ENCODE peak calls at places on chromosomes 16 and 17, in ten cellular contexts. Q is ascending aorta; X is colonic mucosa; M is adrenal gland; E is neural progenitor cell; L is mammary epithelial cell; N is suprapubic skin; Z is CD8-positive, alpha-beta T cell; O is prostate gland; F is IMR-90. B is an unnamed sample.

GRCh38 chr17:8412089-8412488 is 14.5 kb upstream of the RNF222 start:
- DNase-seq in Q (no peak), X (no peak), M (no peak), E (no peak), L (no peak), N (no peak), Z (no peak), O (no peak), F (no peak), B (no peak)

GRCh38 chr17:43673516-43674323 is 12.0 kb upstream of the MEOX1 start:
- DNase-seq in Q (no peak), X (peak; percentile 81), M (peak; percentile 83), E (peak; percentile 70), L (peak; percentile 50), N (peak; percentile 84), Z (peak; percentile 79), O (peak; percentile 61), F (peak; percentile 60), B (peak; percentile 47)

GRCh38 chr16:59046335-59046734 is 312.2 kb upstream of the GOT2 start:
- DNase-seq in Q (no peak), X (no peak), M (no peak), E (no peak), L (no peak), N (no peak), Z (no peak), O (no peak), F (peak; percentile 69), B (no peak)

GRCh38 chr17:77474292-77474988 is 333.7 kb downstream of the SEC14L1 start:
- DNase-seq in Q (no peak), X (no peak), M (peak; percentile 46), E (no peak), L (no peak), N (no peak), Z (no peak), O (no peak), F (peak; percentile 41), B (no peak)

GRCh38 chr17:8029121-8029520 is 9.7 kb upstream of the ALOX15B start:
- DNase-seq in Q (no peak), X (no peak), M (no peak), E (no peak), L (peak; percentile 95), N (no peak), Z (no peak), O (no peak), F (peak; percentile 20), B (peak; percentile 65)

GRCh38 chr17:75908201-75908600 is 3.5 kb upstream of the MRPL38 start:
- DNase-seq in Q (no peak), X (no peak), M (no peak), E (no peak), L (no peak), N (no peak), Z (no peak), O (no peak), F (no peak), B (no peak)

GRCh38 chr16:8374586-8374985 is 215.7 kb downstream of the TMEM114 start:
- DNase-seq in Q (no peak), X (no peak), M (no peak), E (no peak), L (no peak), N (no peak), Z (no peak), O (no peak), F (no peak), B (no peak)

GRCh38 chr17:82690786-82691489 is 7.6 kb downstream of the RAB40B start:
- DNase-seq in Q (no peak), X (no peak), M (no peak), E (peak; percentile 34), L (no peak), N (no peak), Z (no peak), O (no peak), F (no peak), B (no peak)

GRCh38 chr17:60305141-60305540 is 86.8 kb downstream of the USP32 start:
- DNase-seq in Q (no peak), X (peak; percentile 20), M (peak; percentile 13), E (no peak), L (peak; percentile 55), N (no peak), Z (no peak), O (no peak), F (no peak), B (no peak)

GRCh38 chr17:36755586-36755985 is 154.2 kb downstream of the MRM1 start:
- DNase-seq in Q (no peak), X (peak; percentile 74), M (peak; percentile 21), E (peak; percentile 70), L (peak; percentile 18), N (no peak), Z (peak; percentile 25), O (peak; percentile 13), F (no peak), B (no peak)

GRCh38 chr16:88778541-88779065 is 6.4 kb downstream of the PIEZO1 start:
- DNase-seq in Q (no peak), X (no peak), M (no peak), E (no peak), L (no peak), N (no peak), Z (no peak), O (no peak), F (no peak), B (no peak)

DNA sequence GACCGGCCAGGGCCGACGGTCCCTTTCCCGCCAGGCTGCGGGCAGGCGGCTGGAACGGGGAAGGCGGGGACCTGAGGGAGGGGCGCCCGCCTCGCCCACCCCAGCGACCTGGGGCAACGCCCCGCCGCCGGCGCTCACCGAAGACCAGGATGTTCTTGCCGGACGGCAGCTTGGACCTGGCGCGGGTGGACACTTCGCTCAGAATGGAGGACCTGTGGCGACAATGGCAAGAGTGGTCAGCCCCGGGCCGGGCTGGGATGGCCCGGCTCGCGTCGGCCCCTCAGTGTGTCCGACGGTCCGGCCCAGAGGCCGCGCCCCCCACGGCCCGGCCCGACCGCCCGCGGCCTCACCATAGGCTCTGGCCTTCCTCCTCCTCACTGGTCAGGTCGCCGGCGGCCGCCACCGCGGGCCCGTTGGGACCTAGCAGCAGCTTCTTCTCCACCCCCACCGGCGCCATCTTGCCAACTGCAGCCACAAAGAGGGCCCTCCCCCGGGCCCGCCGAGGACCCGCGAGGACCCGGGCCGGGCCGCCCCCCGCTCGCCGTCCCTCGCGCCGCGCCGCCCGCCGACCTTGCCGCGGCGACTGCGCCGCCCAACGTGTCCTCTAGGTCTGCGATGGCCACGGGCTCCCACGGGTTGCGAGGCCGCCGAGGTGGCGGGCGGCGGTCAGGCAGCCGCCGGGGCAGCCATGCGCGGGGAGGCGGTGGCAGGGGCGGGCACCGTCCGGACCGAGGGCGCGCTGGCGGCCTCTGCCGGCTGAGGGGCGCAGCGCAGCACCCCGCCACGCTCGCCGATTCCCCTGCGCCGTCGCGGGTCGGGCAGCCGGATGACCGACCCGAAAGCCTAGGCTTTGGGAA is at the start of gene DYNC1LI2:
- DNase-seq in Q (no peak), X (peak; percentile 78), M (peak; percentile 77), E (peak; percentile 91), L (peak; percentile 58), N (peak; percentile 90), Z (peak; percentile 78), O (peak; percentile 58), F (peak; percentile 58), B (no peak)
- TF ChIP-seq CTCF in Q (peak; percentile 65), X (peak; percentile 75), M (peak; percentile 95), E (peak; percentile 73), L (peak; percentile 62), N (peak; percentile 88), Z (peak; percentile 76), O (peak; percentile 97), F (peak; percentile 90), B (peak; percentile 94)

GRCh38 chr17:74336307-74336706 is 10.3 kb downstream of the KIF19 start:
- DNase-seq in Q (no peak), X (no peak), M (no peak), E (no peak), L (no peak), N (no peak), Z (no peak), O (no peak), F (no peak), B (no peak)
- H3K27ac ChIP-seq in Q (no peak overlapping the region), X (no peak overlapping the region), M (no peak overlapping the region), E (no peak overlapping the region), L (no peak overlapping the region), N (no peak overlapping the region), Z (no peak overlapping the region), O (no peak overlapping the region), F (no peak overlapping the region), B (no peak overlapping the region)

DNA sequence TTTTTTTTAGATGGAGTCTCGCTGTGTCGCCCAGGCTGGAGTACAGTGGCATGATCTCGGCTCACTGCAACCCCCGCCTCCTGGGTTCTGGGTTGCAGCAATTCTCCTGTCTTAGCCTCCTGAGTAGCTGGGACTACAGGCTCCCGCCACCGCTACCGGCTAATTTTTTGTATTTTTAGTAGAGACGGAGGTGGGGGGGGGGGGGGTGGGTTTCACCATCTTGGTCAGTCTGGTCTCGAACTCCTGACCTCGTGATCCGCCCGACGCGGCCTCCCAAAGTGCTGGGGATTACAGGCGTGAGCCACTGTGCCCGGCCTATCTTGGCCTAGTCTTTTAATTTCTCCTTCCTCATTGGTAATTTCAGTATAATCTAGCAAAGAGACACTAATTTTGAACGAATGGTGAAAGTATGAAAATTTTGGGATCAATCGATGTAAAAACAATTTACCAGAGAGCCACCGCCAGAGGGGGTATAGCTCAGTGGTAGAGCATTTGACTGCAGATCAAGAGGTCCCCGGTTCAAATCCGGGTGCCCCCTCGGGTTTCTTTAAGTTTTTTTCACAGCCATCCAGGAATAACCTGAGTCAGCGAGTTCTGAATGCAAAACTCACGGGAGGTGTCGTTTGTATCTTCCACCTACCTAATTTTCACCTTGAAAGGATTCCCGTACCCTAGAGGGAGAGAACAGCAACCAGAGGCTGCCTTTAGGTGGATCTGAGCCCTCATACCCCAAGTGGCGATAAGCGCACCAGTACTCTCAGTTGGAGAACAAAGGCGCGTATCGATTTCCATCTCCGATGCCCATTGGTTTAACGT is 2.5 kb upstream of the LASP1 start:
- DNase-seq in Q (no peak), X (peak; percentile 70), M (peak; percentile 78), E (peak; percentile 83), L (peak; percentile 54), N (no peak), Z (peak; percentile 68), O (no peak), F (peak; percentile 68), B (no peak)
- TF ChIP-seq CTCF in Q (peak; percentile 11), X (no peak), M (no peak), E (peak; percentile 54), L (peak; percentile 18), N (no peak), Z (peak; percentile 52), O (peak; percentile 29), F (peak; percentile 29), B (peak; percentile 51)

GRCh38 chr16:71350821-71351557 is 7.5 kb upstream of the CALB2 start:
- DNase-seq in Q (no peak), X (no peak), M (no peak), E (no peak), L (no peak), N (no peak), Z (no peak), O (no peak), F (no peak), B (no peak)

GRCh38 chr16:71352466-71352865 is 6.1 kb upstream of the CALB2 start:
- DNase-seq in Q (no peak), X (no peak), M (no peak), E (no peak), L (no peak), N (no peak), Z (no peak), O (no peak), F (no peak), B (no peak)

GRCh38 chr16:71352963-71353460 is 5.5 kb upstream of the CALB2 start:
- DNase-seq in Q (no peak), X (no peak), M (no peak), E (no peak), L (no peak), N (no peak), Z (no peak), O (no peak), F (no peak), B (no peak)

GRCh38 chr16:71353736-71354135 is 4.8 kb upstream of the CALB2 start:
- DNase-seq in Q (no peak), X (no peak), M (no peak), E (peak; percentile 44), L (no peak), N (no peak), Z (no peak), O (no peak), F (no peak), B (no peak)

GRCh38 chr16:71351558-71351901 is 7.0 kb upstream of the CALB2 start:
- DNase-seq in Q (no peak), X (no peak), M (no peak), E (no peak), L (no peak), N (no peak), Z (no peak), O (no peak), F (no peak), B (no peak)
- H3K27ac ChIP-seq in Q (no peak overlapping the region), X (no peak overlapping the region), M (no peak overlapping the region), E (no peak overlapping the region), L (no peak overlapping the region), N (no peak overlapping the region), Z (no peak overlapping the region), O (no peak overlapping the region), F (no peak overlapping the region), B (no peak overlapping the region)

B was measured in foreskin keratinocyte.